ENCODE peak calls at places on chromosome 20, in eight cellular contexts. D is astrocyte of the spinal cord; H is LoVo; G is iPS DF 19.7; M is activated naive CD4-positive, alpha-beta T cell treated with anti-CD3 and anti-CD28 coated beads for 36 hours; Z is neural crest cell; T is amniotic stem cell; J is H9. I is an unnamed sample.

GRCh38 chr20:50735813-50736212 is 4.4 kb downstream of the PARD6B start:
- DNase-seq in D (no peak), H (peak), G (no peak), M (no peak), Z (no peak), T (no peak), J (no peak), I (no peak)

GRCh38 chr20:37393196-37393862 is 47.4 kb downstream of the SRC start:
- DNase-seq in D (no peak), H (no peak), G (no peak), M (no peak), Z (no peak), T (no peak), J (no peak), I (no peak)

GRCh38 chr20:50689864-50690263 is 1.5 kb downstream of the RIPOR3 start:
- DNase-seq in D (no peak), H (peak), G (no peak), M (no peak), Z (no peak), T (no peak), J (no peak), I (no peak)

GRCh38 chr20:10625641-10626040 is 48.2 kb downstream of the JAG1 start:
- DNase-seq in D (no peak), H (no peak), G (no peak), M (no peak), Z (no peak), T (no peak), J (no peak), I (no peak)

GRCh38 chr20:44695295-44696230 is 19.6 kb upstream of the CCN5 start:
- DNase-seq in D (peak), H (no peak), G (no peak), M (no peak), Z (no peak), T (no peak), J (no peak), I (no peak)

GRCh38 chr20:8043687-8044278 is 24.2 kb upstream of the TMX4 start:
- DNase-seq in D (peak), H (peak), G (no peak), M (peak), Z (peak), T (peak), J (no peak), I (peak)

GRCh38 chr20:43809206-43809819 is 82.5 kb upstream of the GTSF1L start:
- DNase-seq in D (no peak), H (no peak), G (no peak), M (no peak), Z (no peak), T (no peak), J (no peak), I (no peak)

GRCh38 chr20:41163821-41164220 is 26.5 kb downstream of the PLCG1 start:
- DNase-seq in D (no peak), H (no peak), G (no peak), M (no peak), Z (no peak), T (no peak), J (no peak), I (no peak)

GRCh38 chr20:45101333-45101850 is 465 bp upstream of the KCNS1 start:
- DNase-seq in D (no peak), H (no peak), G (no peak), M (no peak), Z (no peak), T (no peak), J (no peak), I (no peak)

GRCh38 chr20:9617062-9617461 is 102.7 kb downstream of the LAMP5 start:
- DNase-seq in D (peak), H (peak), G (no peak), M (peak), Z (peak), T (peak), J (peak), I (peak)

GRCh38 chr20:31839782-31840487 is 5.5 kb downstream of the FOXS1 start:
- DNase-seq in D (peak), H (no peak), G (no peak), M (no peak), Z (no peak), T (no peak), J (no peak), I (no peak)

GRCh38 chr20:1674361-1674760 is 16.8 kb upstream of the SIRPG start:
- DNase-seq in D (no peak), H (no peak), G (no peak), M (peak), Z (no peak), T (no peak), J (no peak), I (no peak)

GRCh38 chr20:15851576-15852075 is 721.6 kb downstream of the KIF16B start:
- DNase-seq in D (no peak), H (no peak), G (no peak), M (no peak), Z (no peak), T (no peak), J (no peak), I (no peak)

GRCh38 chr20:32457476-32457986 is 99.4 kb downstream of the ASXL1 start:
- DNase-seq in D (peak), H (no peak), G (peak), M (no peak), Z (peak), T (peak), J (peak), I (peak)

GRCh38 chr20:24097506-24098245 is 109.1 kb upstream of the GGTLC1 start:
- DNase-seq in D (no peak), H (no peak), G (no peak), M (no peak), Z (no peak), T (no peak), J (no peak), I (no peak)

GRCh38 chr20:40860487-40860902 is 168.1 kb upstream of the TOP1 start:
- DNase-seq in D (peak), H (peak), G (no peak), M (no peak), Z (no peak), T (no peak), J (no peak), I (no peak)

GRCh38 chr20:43955244-43956191 is 40.9 kb downstream of the TOX2 start:
- DNase-seq in D (peak), H (peak), G (no peak), M (peak), Z (no peak), T (peak), J (no peak), I (no peak)

GRCh38 chr20:63952210-63952535 is 4.0 kb downstream of the UCKL1 start:
- DNase-seq in D (no peak), H (no peak), G (no peak), M (no peak), Z (no peak), T (no peak), J (no peak), I (no peak)

GRCh38 chr20:49459684-49460083 is 22.8 kb downstream of the KCNB1 start:
- DNase-seq in D (no peak), H (no peak), G (no peak), M (no peak), Z (no peak), T (no peak), J (no peak), I (no peak)

GRCh38 chr20:47465335-47466090 is 36.2 kb upstream of the NCOA3 start:
- DNase-seq in D (no peak), H (no peak), G (no peak), M (no peak), Z (no peak), T (no peak), J (no peak), I (no peak)

GRCh38 chr20:12827796-12828406 is 180.9 kb upstream of the SPTLC3 start:
- DNase-seq in D (no peak), H (no peak), G (no peak), M (no peak), Z (no peak), T (no peak), J (no peak), I (no peak)

GRCh38 chr20:59033616-59034165 is 1.6 kb upstream of the ATP5F1E start:
- DNase-seq in D (no peak), H (no peak), G (no peak), M (no peak), Z (no peak), T (no peak), J (no peak), I (peak)

GRCh38 chr20:49646126-49646525 is 67.6 kb downstream of the B4GALT5 start:
- DNase-seq in D (peak), H (no peak), G (no peak), M (no peak), Z (no peak), T (peak), J (no peak), I (no peak)

GRCh38 chr20:10846831-10847230 is 173.0 kb upstream of the JAG1 start:
- DNase-seq in D (no peak), H (no peak), G (no peak), M (no peak), Z (no peak), T (no peak), J (no peak), I (no peak)

GRCh38 chr20:53827996-53828672 is 234.5 kb upstream of the ZNF217 start:
- DNase-seq in D (peak), H (peak), G (no peak), M (no peak), Z (no peak), T (peak), J (no peak), I (no peak)

GRCh38 chr20:38031957-38032356 is 1.3 kb downstream of the TTI1 start:
- DNase-seq in D (no peak), H (no peak), G (no peak), M (no peak), Z (no peak), T (no peak), J (no peak), I (no peak)

GRCh38 chr20:49420811-49421295 is 61.6 kb downstream of the KCNB1 start:
- DNase-seq in D (no peak), H (no peak), G (no peak), M (no peak), Z (no peak), T (no peak), J (no peak), I (no peak)

I was measured in NCI-H774.